ENCODE peak calls at places on chromosomes 2 and 18, in nine cellular contexts. H, B, A, F, M, L, O, J and P are unnamed samples.

GRCh38 chr2:158153270-158154015 is 51.8 kb downstream of the UPP2 start:
- DNase-seq in H (no peak), M (no peak), F (no peak), O (no peak), A (no peak), B (no peak), L (no peak), J (no peak), P (no peak)

GRCh38 chr2:27237341-27237945 is 20.3 kb downstream of the CAD start:
- DNase-seq in H (no peak), A (no peak), O (no peak), B (no peak), M (no peak), L (no peak), F (no peak), J (no peak), P (no peak)

GRCh38 chr2:58428286-58428552 is 187.1 kb upstream of the FANCL start:
- DNase-seq in A (no peak), O (no peak), H (no peak), L (no peak), F (no peak), J (no peak), B (peak), M (no peak), P (no peak)

GRCh38 chr18:9594782-9595181 is 19.6 kb downstream of the PPP4R1 start:
- DNase-seq in A (no peak), M (no peak), B (no peak), O (no peak), L (no peak), F (no peak), H (no peak), J (no peak), P (no peak)

GRCh38 chr18:50203801-50204604 is 9.1 kb upstream of the MYO5B start:
- DNase-seq in B (peak), J (no peak), O (no peak), F (no peak), H (peak), L (no peak), A (peak), M (no peak), P (no peak)

GRCh38 chr2:241094172-241094571 is 7.9 kb downstream of the MTERF4 start:
- DNase-seq in M (no peak), H (no peak), L (no peak), J (no peak), B (no peak), F (no peak), A (no peak), O (no peak), P (no peak)

GRCh38 chr2:218229239-218229638 is 12.2 kb downstream of the ARPC2 start:
- DNase-seq in A (peak), B (peak), F (no peak), J (peak), H (peak), M (peak), L (peak), O (peak), P (no peak)

GRCh38 chr2:40097691-40098376 is 318.8 kb upstream of the THUMPD2 start:
- DNase-seq in O (no peak), H (no peak), B (no peak), L (peak), F (no peak), J (no peak), A (peak), M (peak), P (no peak)

GRCh38 chr18:6917082-6917481 is 187.6 kb downstream of the ARHGAP28 start:
- DNase-seq in B (no peak), H (no peak), A (no peak), M (no peak), O (no peak), F (no peak), J (peak), L (no peak), P (no peak)

GRCh38 chr2:9764153-9764778 is 79.0 kb upstream of the TAF1B start:
- DNase-seq in M (no peak), H (peak), O (no peak), L (no peak), F (no peak), B (peak), A (no peak), J (no peak), P (no peak)

GRCh38 chr2:6724572-6725140 is 141.1 kb downstream of the CMPK2 start:
- DNase-seq in L (no peak), B (no peak), F (no peak), H (no peak), M (no peak), J (no peak), O (no peak), A (no peak), P (no peak)

GRCh38 chr2:118003396-118003824 is 10.5 kb downstream of the CCDC93 start:
- DNase-seq in F (no peak), H (peak), A (peak), O (no peak), J (no peak), L (peak), M (peak), B (peak), P (no peak)

GRCh38 chr18:71028285-71028762 is 739.5 kb downstream of the SOCS6 start:
- DNase-seq in H (no peak), B (no peak), O (no peak), F (no peak), A (no peak), J (no peak), M (no peak), L (no peak), P (no peak)

GRCh38 chr18:61894751-61895524 is 2.1 kb upstream of the RNF152 start:
- DNase-seq in A (no peak), F (peak), O (no peak), M (no peak), L (no peak), H (no peak), J (no peak), B (no peak), P (no peak)

GRCh38 chr18:63795611-63796010 is 20.4 kb downstream of the SERPINB7 start:
- DNase-seq in H (no peak), F (no peak), B (no peak), O (no peak), A (no peak), J (no peak), L (no peak), M (no peak), P (no peak)

GRCh38 chr18:76496200-76496890 is 1.3 kb upstream of the ZNF516 start:
- DNase-seq in J (no peak), H (peak), F (peak), O (no peak), A (peak), L (no peak), B (peak), M (no peak), P (no peak)

GRCh38 chr18:40413160-40413559 is 1541.9 kb upstream of the PIK3C3 start:
- DNase-seq in O (no peak), L (no peak), M (no peak), B (peak), F (no peak), A (peak), H (no peak), J (no peak), P (no peak)